ENCODE peak calls at places on chromosomes 12 and 14, in six cellular contexts. P is testis, X is body of pancreas, A is lower leg skin, N is suprapubic skin, K is A549. S is an unnamed sample.

GRCh38 chr12:92602476-92602875 is 100.3 kb upstream of the PLEKHG7 start:
- DNase-seq in P (no peak), X (no peak), A (no peak), N (no peak), K (peak), S (no peak)

GRCh38 chr12:130266751-130267150 is 70.9 kb upstream of the PIWIL1 start:
- DNase-seq in P (no peak), X (no peak), A (peak), N (no peak), K (peak), S (no peak)

GRCh38 chr14:23697689-23698088 is 61.5 kb downstream of the DHRS2 start:
- DNase-seq in P (no peak), X (no peak), A (no peak), N (no peak), K (no peak), S (no peak)

GRCh38 chr14:99524804-99525698 is 43.8 kb downstream of the CCNK start:
- DNase-seq in P (no peak), X (no peak), A (no peak), N (no peak), K (peak), S (no peak)

GRCh38 chr12:51103977-51104376 is 20.6 kb upstream of the CSRNP2 start:
- DNase-seq in P (no peak), X (no peak), A (no peak), N (no peak), K (no peak), S (no peak)

GRCh38 chr12:96497800-96498199 is 8.4 kb downstream of the CFAP54 start:
- DNase-seq in P (no peak), X (no peak), A (no peak), N (no peak), K (no peak), S (no peak)

GRCh38 chr12:121580959-121581680 is at the start of gene KDM2B:
- DNase-seq in P (peak), X (peak), A (no peak), N (no peak), K (no peak), S (no peak)

GRCh38 chr12:2064078-2064507 is 11.3 kb downstream of the CACNA1C start:
- DNase-seq in P (no peak), X (no peak), A (no peak), N (no peak), K (no peak), S (no peak)

GRCh38 chr12:24233519-24234246 is 284.2 kb upstream of the SOX5 start:
- DNase-seq in P (no peak), X (no peak), A (no peak), N (no peak), K (no peak), S (no peak)

GRCh38 chr12:56634242-56634836 is 4.2 kb upstream of the BAZ2A start:
- DNase-seq in P (peak), X (peak), A (peak), N (no peak), K (peak), S (peak)

GRCh38 chr12:131250028-131250950 is 296.6 kb downstream of the ADGRD1 start:
- DNase-seq in P (peak), X (no peak), A (peak), N (no peak), K (peak), S (no peak)

GRCh38 chr14:52926994-52927393 is 23.9 kb downstream of the FERMT2 start:
- DNase-seq in P (no peak), X (no peak), A (no peak), N (no peak), K (peak), S (no peak)

DNA sequence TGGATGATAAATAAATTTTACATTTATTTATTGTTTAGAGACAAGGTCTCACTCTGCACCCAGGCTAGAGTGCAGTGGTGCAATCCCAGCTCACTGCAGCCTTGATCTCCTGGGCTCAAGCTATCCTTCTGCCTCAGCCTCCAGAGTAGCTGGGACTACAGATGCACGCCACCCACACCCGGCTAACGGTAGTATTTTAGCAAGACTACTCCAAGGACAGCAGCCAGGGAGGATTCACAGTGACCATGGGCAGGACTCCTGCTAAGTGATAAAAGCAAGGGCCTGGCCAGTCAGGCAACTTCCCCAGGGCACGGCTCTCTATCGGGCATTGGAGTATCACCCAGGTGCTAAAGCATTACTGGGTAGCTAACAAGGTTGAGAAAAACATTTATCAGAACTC is 55.4 kb downstream of the ARL6IP4 start:
- DNase-seq in P (no peak), X (no peak), A (no peak), N (no peak), K (no peak), S (no peak)
- TF ChIP-seq CTCF in P (no peak), X (no peak), A (no peak), N (no peak), K (no peak), S (no peak)

GRCh38 chr12:116027551-116027821 is 250.0 kb downstream of the MED13L start:
- DNase-seq in P (no peak), X (no peak), A (no peak), N (no peak), K (no peak), S (no peak)
- TF ChIP-seq POLR2A in P (no peak), X (no peak), A (no peak), N (no peak), K (no peak), S (no peak)

GRCh38 chr12:12540261-12541013 is 22.2 kb downstream of the DUSP16 start:
- DNase-seq in P (no peak), X (no peak), A (no peak), N (no peak), K (no peak), S (no peak)
- TF ChIP-seq CTCF in P (no peak), X (no peak), A (no peak), N (no peak), K (no peak), S (no peak)

GRCh38 chr14:75279153-75279738 is 618 bp downstream of the FOS start:
- DNase-seq in P (peak), X (peak), A (peak), N (no peak), K (peak), S (peak)
- TF ChIP-seq POLR2A in P (peak), X (no peak), A (no peak), N (no peak), K (no peak), S (no peak)

GRCh38 chr12:97943359-97943758 is 480.8 kb downstream of the RMST start:
- DNase-seq in P (no peak), X (no peak), A (no peak), N (no peak), K (no peak), S (no peak)
- TF ChIP-seq CTCF in P (no peak), X (peak), A (no peak), N (no peak), K (no peak), S (no peak)

GRCh38 chr12:47039079-47039478 is 40.3 kb upstream of the PCED1B start:
- DNase-seq in P (no peak), X (no peak), A (no peak), N (no peak), K (peak), S (no peak)
- TF ChIP-seq POLR2A in P (no peak), X (no peak), A (no peak), N (no peak), K (no peak), S (no peak)